ENCODE peak calls at places on chromosome 14, in ten cellular contexts. Z is activated naive CD4-positive, alpha-beta T cell treated with Interleukin-2 at 50 U/mL for 16 hours; N is dermis blood vessel endothelial cell; U is NCI-H524; O is activated naive CD8-positive, alpha-beta T cell treated with anti-CD3 and anti-CD28 coated beads for 36 hours; W is NCI-H187; S is NCI-H345; C is NCI-H1092; P is cardiac fibroblast; Y is NCI-H1048. F is an unnamed sample.

GRCh38 chr14:68459480-68460136 is 333.3 kb downstream of the ZFP36L1 start:
- DNase-seq in Z (no peak), N (peak), U (no peak), O (no peak), W (no peak), S (no peak), C (no peak), P (no peak), Y (no peak), F (no peak)

GRCh38 chr14:103634156-103634555 is 5.1 kb downstream of the KLC1 start:
- DNase-seq in Z (no peak), N (no peak), U (no peak), O (no peak), W (no peak), S (no peak), C (no peak), P (no peak), Y (no peak), F (no peak)

GRCh38 chr14:40398981-40399380 is 966.7 kb upstream of the FBXO33 start:
- DNase-seq in Z (no peak), N (no peak), U (no peak), O (no peak), W (no peak), S (no peak), C (no peak), P (no peak), Y (no peak), F (no peak)

GRCh38 chr14:24368562-24369252 is 723 bp downstream of the NFATC4 start:
- DNase-seq in Z (peak), N (peak), U (peak), O (peak), W (peak), S (no peak), C (peak), P (peak), Y (no peak), F (peak)

GRCh38 chr14:86640288-86640687 is 1110.3 kb downstream of the FLRT2 start:
- DNase-seq in Z (no peak), N (no peak), U (no peak), O (no peak), W (no peak), S (no peak), C (no peak), P (no peak), Y (no peak), F (no peak)

GRCh38 chr14:84751745-84752144 is 778.2 kb upstream of the FLRT2 start:
- DNase-seq in Z (no peak), N (no peak), U (no peak), O (no peak), W (no peak), S (no peak), C (no peak), P (no peak), Y (no peak), F (no peak)

GRCh38 chr14:92460916-92461579 is 52.5 kb upstream of the RIN3 start:
- DNase-seq in Z (no peak), N (peak), U (no peak), O (no peak), W (no peak), S (no peak), C (no peak), P (peak), Y (no peak), F (peak)

GRCh38 chr14:65502676-65503124 is 90.2 kb downstream of the FUT8 start:
- DNase-seq in Z (no peak), N (no peak), U (no peak), O (no peak), W (peak), S (peak), C (no peak), P (peak), Y (no peak), F (no peak)